ENCODE peak calls at places on chromosomes 6 and 20, in five cellular contexts. D, T, B, P and L are unnamed samples.

GRCh38 chr6:20540683-20541082 is 6.4 kb downstream of the CDKAL1 start:
- DNase-seq in B (no peak), D (no peak), T (peak), P (peak), L (no peak)

GRCh38 chr6:1585669-1586049 is 24.1 kb upstream of the FOXC1 start:
- DNase-seq in T (no peak), D (no peak), P (no peak), B (no peak), L (no peak)

GRCh38 chr20:36543187-36544133 is 2.1 kb downstream of the MYL9 start:
- DNase-seq in P (peak), T (peak), B (no peak), D (no peak), L (peak)

GRCh38 chr6:5904527-5904926 is 102.2 kb downstream of the NRN1 start:
- DNase-seq in B (no peak), T (no peak), P (no peak), D (no peak), L (no peak)

GRCh38 chr6:20400476-20401402 is 940 bp upstream of the E2F3 start:
- DNase-seq in T (peak), D (peak), B (peak), P (peak), L (no peak)

GRCh38 chr20:23612385-23612784 is 6.7 kb upstream of the CST9 start:
- DNase-seq in B (no peak), P (no peak), D (no peak), T (no peak), L (no peak)

GRCh38 chr6:4577406-4577805 is 198.8 kb upstream of the CDYL start:
- DNase-seq in T (peak), D (no peak), B (no peak), P (peak), L (peak)

GRCh38 chr6:52420668-52421358 is 671 bp downstream of the EFHC1 start:
- DNase-seq in T (peak), B (no peak), P (peak), D (no peak), L (no peak)

GRCh38 chr6:15879372-15880261 is 216.8 kb upstream of the DTNBP1 start:
- DNase-seq in P (peak), D (peak), T (peak), B (peak), L (peak)

GRCh38 chr6:42781811-42782688 is at the start of gene BICRAL:
- DNase-seq in D (peak), P (peak), T (peak), B (peak), L (peak)

GRCh38 chr6:100228437-100229424 is 234.7 kb upstream of the MCHR2 start:
- DNase-seq in B (peak), D (no peak), P (peak), T (peak), L (peak)

GRCh38 chr20:45218133-45218532 is 3.0 kb upstream of the SEMG2 start:
- DNase-seq in B (no peak), D (no peak), T (no peak), P (no peak), L (no peak)

GRCh38 chr6:105346052-105346451 is 56.8 kb downstream of the PREP start:
- DNase-seq in T (peak), D (no peak), P (peak), B (no peak), L (no peak)

GRCh38 chr6:148445620-148446019 is 103.0 kb downstream of the SASH1 start:
- DNase-seq in P (peak), T (peak), D (no peak), B (no peak), L (no peak)